ENCODE peak calls at places on chromosomes 13 and 19, in six cellular contexts. One of them, this sample, is unnamed.

GRCh38 chr13:32278456-32278855 is 36.7 kb downstream of the ZAR1L start:
- DNase-seq in thyroid gland: no peak
- DNase-seq in right atrium auricular region: no peak
- DNase-seq in pancreas: no peak
- DNase-seq in neural progenitor cell: no peak
- DNase-seq in upper lobe of right lung: no peak
- DNase-seq in this sample: no peak

GRCh38 chr13:42146359-42146758 is 97.9 kb downstream of the DGKH start:
- DNase-seq in right atrium auricular region: no peak
- DNase-seq in neural progenitor cell: no peak
- DNase-seq in thyroid gland: no peak
- DNase-seq in pancreas: no peak
- DNase-seq in upper lobe of right lung: no peak
- DNase-seq in this sample: no peak

GRCh38 chr13:110478405-110479214 is 82.9 kb downstream of the RAB20 start:
- DNase-seq in upper lobe of right lung: no peak
- DNase-seq in neural progenitor cell: no peak
- DNase-seq in thyroid gland: no peak
- DNase-seq in right atrium auricular region: no peak
- DNase-seq in pancreas: no peak
- DNase-seq in this sample: no peak

GRCh38 chr19:54399189-54399588 is 16.1 kb upstream of the TTYH1 start:
- DNase-seq in right atrium auricular region: no peak
- DNase-seq in pancreas: no peak
- DNase-seq in thyroid gland: no peak
- DNase-seq in neural progenitor cell: no peak
- DNase-seq in upper lobe of right lung: no peak
- DNase-seq in this sample: no peak

GRCh38 chr13:29892149-29892548 is 41.7 kb upstream of the UBL3 start:
- DNase-seq in pancreas: no peak
- DNase-seq in thyroid gland: no peak
- DNase-seq in right atrium auricular region: no peak
- DNase-seq in upper lobe of right lung: no peak
- DNase-seq in neural progenitor cell: no peak
- DNase-seq in this sample: no peak

GRCh38 chr19:39603825-39604224 is 1.5 kb downstream of the LGALS13 start:
- DNase-seq in neural progenitor cell: no peak
- DNase-seq in pancreas: no peak
- DNase-seq in upper lobe of right lung: no peak
- DNase-seq in right atrium auricular region: no peak
- DNase-seq in thyroid gland: no peak
- DNase-seq in this sample: no peak

GRCh38 chr13:95160112-95160906 is 140.9 kb downstream of the ABCC4 start:
- DNase-seq in upper lobe of right lung: no peak
- DNase-seq in right atrium auricular region: no peak
- DNase-seq in neural progenitor cell: no peak
- DNase-seq in thyroid gland: no peak
- DNase-seq in pancreas: no peak
- DNase-seq in this sample: no peak

GRCh38 chr19:19399733-19400438 is 5.6 kb upstream of the GATAD2A start:
- DNase-seq in upper lobe of right lung: no peak
- DNase-seq in thyroid gland: no peak
- DNase-seq in neural progenitor cell: no peak
- DNase-seq in pancreas: no peak
- DNase-seq in right atrium auricular region: no peak
- DNase-seq in this sample: no peak

GRCh38 chr19:13160557-13160956 is 10.3 kb downstream of the IER2 start:
- DNase-seq in neural progenitor cell: no peak
- DNase-seq in upper lobe of right lung: no peak
- DNase-seq in right atrium auricular region: no peak
- DNase-seq in thyroid gland: no peak
- DNase-seq in pancreas: no peak
- DNase-seq in this sample: no peak

GRCh38 chr13:47215741-47216140 is 318.9 kb upstream of the HTR2A start:
- DNase-seq in neural progenitor cell: no peak
- DNase-seq in upper lobe of right lung: no peak
- DNase-seq in right atrium auricular region: no peak
- DNase-seq in thyroid gland: no peak
- DNase-seq in pancreas: no peak
- DNase-seq in this sample: no peak

GRCh38 chr13:113804017-113804702 is 45.1 kb downstream of the TMEM255B start:
- DNase-seq in neural progenitor cell: no peak
- DNase-seq in thyroid gland: no peak
- DNase-seq in upper lobe of right lung: peak
- DNase-seq in pancreas: no peak
- DNase-seq in right atrium auricular region: no peak
- DNase-seq in this sample: no peak

GRCh38 chr19:3979674-3980352 is 5.5 kb downstream of the EEF2 start:
- DNase-seq in right atrium auricular region: no peak
- DNase-seq in neural progenitor cell: no peak
- DNase-seq in thyroid gland: no peak
- DNase-seq in pancreas: no peak
- DNase-seq in upper lobe of right lung: no peak
- DNase-seq in this sample: no peak

GRCh38 chr19:36489920-36490415 is 607 bp upstream of the ZNF566 start:
- DNase-seq in neural progenitor cell: peak
- DNase-seq in pancreas: peak
- DNase-seq in upper lobe of right lung: no peak
- DNase-seq in right atrium auricular region: peak
- DNase-seq in thyroid gland: peak
- DNase-seq in this sample: no peak

GRCh38 chr13:107124730-107125129 is 556.8 kb upstream of the ARGLU1 start:
- DNase-seq in upper lobe of right lung: no peak
- DNase-seq in thyroid gland: no peak
- DNase-seq in neural progenitor cell: no peak
- DNase-seq in pancreas: no peak
- DNase-seq in right atrium auricular region: no peak
- DNase-seq in this sample: no peak

GRCh38 chr13:40401911-40402776 is 264.3 kb downstream of the FOXO1 start:
- DNase-seq in pancreas: peak
- DNase-seq in neural progenitor cell: no peak
- DNase-seq in thyroid gland: peak
- DNase-seq in right atrium auricular region: peak
- DNase-seq in upper lobe of right lung: peak
- DNase-seq in this sample: peak

GRCh38 chr19:35135389-35135909 is 590 bp upstream of the LGI4 start:
- DNase-seq in pancreas: peak
- DNase-seq in thyroid gland: peak
- DNase-seq in right atrium auricular region: peak
- DNase-seq in upper lobe of right lung: peak
- DNase-seq in neural progenitor cell: peak
- DNase-seq in this sample: peak

GRCh38 chr13:50282016-50282415 is 266.8 kb downstream of the KCNRG start:
- DNase-seq in neural progenitor cell: peak
- DNase-seq in upper lobe of right lung: no peak
- DNase-seq in right atrium auricular region: no peak
- DNase-seq in pancreas: no peak
- DNase-seq in thyroid gland: no peak
- DNase-seq in this sample: no peak

GRCh38 chr13:76632388-76633044 is 253.7 kb downstream of the KCTD12 start:
- DNase-seq in neural progenitor cell: peak
- DNase-seq in pancreas: no peak
- DNase-seq in right atrium auricular region: no peak
- DNase-seq in upper lobe of right lung: no peak
- DNase-seq in thyroid gland: no peak
- DNase-seq in this sample: no peak

GRCh38 chr19:5671600-5671999 is 8.7 kb downstream of the MICOS13 start:
- DNase-seq in neural progenitor cell: no peak
- DNase-seq in right atrium auricular region: no peak
- DNase-seq in thyroid gland: no peak
- DNase-seq in pancreas: no peak
- DNase-seq in upper lobe of right lung: no peak
- DNase-seq in this sample: no peak

GRCh38 chr19:3530389-3530788 is 8.6 kb upstream of the TEKTIP1 start:
- DNase-seq in neural progenitor cell: no peak
- DNase-seq in thyroid gland: no peak
- DNase-seq in pancreas: no peak
- DNase-seq in upper lobe of right lung: no peak
- DNase-seq in right atrium auricular region: no peak
- DNase-seq in this sample: no peak

GRCh38 chr19:42323852-42324654 is 1.4 kb upstream of the MEGF8 start:
- DNase-seq in upper lobe of right lung: peak
- DNase-seq in thyroid gland: peak
- DNase-seq in pancreas: no peak
- DNase-seq in neural progenitor cell: peak
- DNase-seq in right atrium auricular region: no peak
- DNase-seq in this sample: no peak
- H3K4me3 ChIP-seq in upper lobe of right lung: peak
- H3K4me3 ChIP-seq in thyroid gland: no peak
- H3K4me3 ChIP-seq in pancreas: peak
- H3K4me3 ChIP-seq in neural progenitor cell: peak
- H3K4me3 ChIP-seq in right atrium auricular region: peak
- H3K4me3 ChIP-seq in this sample: peak

DNA sequence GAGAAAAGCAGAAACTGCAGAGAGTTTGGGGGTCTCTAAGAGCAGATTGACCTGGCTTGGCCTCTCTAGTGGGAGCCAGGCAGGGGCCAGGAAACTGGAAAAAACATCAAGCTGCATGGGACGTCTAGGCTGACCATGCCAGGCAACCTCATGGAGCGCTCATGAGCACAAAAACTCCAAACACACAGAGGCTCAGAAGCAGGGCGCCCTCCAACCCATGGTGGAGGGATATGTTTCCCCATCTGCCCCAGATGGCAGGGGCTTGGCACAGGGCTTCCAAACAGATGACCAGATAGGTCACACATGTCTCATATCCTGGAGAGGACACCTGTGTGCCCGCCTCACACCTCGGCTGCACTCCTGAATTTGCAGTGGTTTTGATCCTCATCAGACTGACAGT is 879.0 kb downstream of the UQCRFS1 start:
- DNase-seq in neural progenitor cell: no peak
- DNase-seq in right atrium auricular region: no peak
- DNase-seq in upper lobe of right lung: no peak
- DNase-seq in pancreas: no peak
- DNase-seq in thyroid gland: no peak
- DNase-seq in this sample: no peak
- H3K27ac ChIP-seq in neural progenitor cell: no peak
- H3K27ac ChIP-seq in right atrium auricular region: no peak
- H3K27ac ChIP-seq in upper lobe of right lung: no peak
- H3K27ac ChIP-seq in pancreas: no peak
- H3K27ac ChIP-seq in thyroid gland: no peak
- H3K27ac ChIP-seq in this sample: no peak

GRCh38 chr19:11087870-11088507 is 1.3 kb upstream of the LDLR start:
- DNase-seq in pancreas: no peak
- DNase-seq in upper lobe of right lung: no peak
- DNase-seq in thyroid gland: no peak
- DNase-seq in right atrium auricular region: no peak
- DNase-seq in neural progenitor cell: no peak
- DNase-seq in this sample: no peak
- H3K4me3 ChIP-seq in pancreas: peak
- H3K4me3 ChIP-seq in upper lobe of right lung: peak
- H3K4me3 ChIP-seq in thyroid gland: no peak
- H3K4me3 ChIP-seq in right atrium auricular region: no peak
- H3K4me3 ChIP-seq in neural progenitor cell: no peak
- H3K4me3 ChIP-seq in this sample: no peak

GRCh38 chr19:48877900-48878218 is 5.6 kb downstream of the PPP1R15A start:
- DNase-seq in upper lobe of right lung: no peak
- DNase-seq in thyroid gland: no peak
- DNase-seq in right atrium auricular region: no peak
- DNase-seq in neural progenitor cell: no peak
- DNase-seq in pancreas: no peak
- DNase-seq in this sample: no peak

GRCh38 chr19:48881741-48882657 is 9.8 kb downstream of the PPP1R15A start:
- DNase-seq in neural progenitor cell: peak
- DNase-seq in right atrium auricular region: no peak
- DNase-seq in upper lobe of right lung: no peak
- DNase-seq in pancreas: no peak
- DNase-seq in thyroid gland: no peak
- DNase-seq in this sample: no peak

GRCh38 chr19:48878219-48879024 is 6.2 kb downstream of the PPP1R15A start:
- DNase-seq in upper lobe of right lung: no peak
- DNase-seq in neural progenitor cell: no peak
- DNase-seq in right atrium auricular region: peak
- DNase-seq in pancreas: no peak
- DNase-seq in thyroid gland: no peak
- DNase-seq in this sample: no peak

GRCh38 chr19:48874309-48875135 is 2.3 kb downstream of the PPP1R15A start:
- DNase-seq in thyroid gland: peak
- DNase-seq in pancreas: peak
- DNase-seq in right atrium auricular region: no peak
- DNase-seq in neural progenitor cell: peak
- DNase-seq in upper lobe of right lung: no peak
- DNase-seq in this sample: no peak

GRCh38 chr19:48879025-48879572 is 6.9 kb downstream of the PPP1R15A start:
- DNase-seq in pancreas: no peak
- DNase-seq in right atrium auricular region: no peak
- DNase-seq in neural progenitor cell: no peak
- DNase-seq in thyroid gland: no peak
- DNase-seq in upper lobe of right lung: no peak
- DNase-seq in this sample: no peak
- H3K27ac ChIP-seq in pancreas: no peak
- H3K27ac ChIP-seq in right atrium auricular region: peak
- H3K27ac ChIP-seq in neural progenitor cell: no peak
- H3K27ac ChIP-seq in thyroid gland: no peak
- H3K27ac ChIP-seq in upper lobe of right lung: peak
- H3K27ac ChIP-seq in this sample: no peak

DNA sequence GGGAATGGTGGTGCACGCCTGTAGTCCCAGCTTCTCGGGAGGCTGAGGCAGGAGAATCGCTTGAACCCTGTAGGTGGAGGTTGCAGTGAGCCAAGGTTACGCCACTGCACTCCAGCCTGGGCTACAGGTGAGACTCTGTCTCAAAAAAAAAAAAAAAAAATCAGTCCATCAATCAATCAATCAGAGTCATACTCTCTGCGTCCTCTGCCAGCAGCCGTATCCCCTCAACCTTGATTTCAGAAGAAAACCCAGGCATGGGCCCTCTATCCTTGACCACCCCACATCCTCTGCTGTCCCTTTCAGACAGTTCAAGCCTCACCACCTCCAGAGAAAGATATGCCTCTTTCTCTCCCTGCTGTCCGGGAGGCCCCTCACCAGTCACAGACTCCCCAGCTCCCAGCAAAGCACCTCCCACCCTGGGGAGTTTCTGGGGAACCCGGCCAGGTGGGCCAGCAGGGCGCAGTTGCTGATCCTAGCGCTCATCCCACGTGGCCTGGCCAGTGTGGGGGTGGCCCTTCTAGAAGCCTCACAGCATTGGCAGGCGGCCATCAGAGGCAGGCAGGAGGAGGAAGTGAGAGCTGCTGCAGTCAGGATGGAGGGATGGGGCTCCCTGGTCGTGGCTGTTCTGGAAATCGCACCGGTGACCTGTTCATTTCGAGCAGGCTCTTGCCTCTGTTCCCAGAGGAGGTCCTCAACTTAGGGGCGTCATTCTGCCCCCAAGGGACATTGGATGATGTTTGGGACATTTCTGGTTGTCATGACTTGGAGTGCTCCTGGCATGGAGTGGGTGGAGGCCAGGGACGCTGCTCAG is 10.2 kb upstream of the JSRP1 start:
- DNase-seq in right atrium auricular region: peak
- DNase-seq in pancreas: peak
- DNase-seq in upper lobe of right lung: peak
- DNase-seq in neural progenitor cell: no peak
- DNase-seq in thyroid gland: peak
- DNase-seq in this sample: peak
- H3K4me3 ChIP-seq in right atrium auricular region: no peak
- H3K4me3 ChIP-seq in pancreas: no peak
- H3K4me3 ChIP-seq in upper lobe of right lung: no peak
- H3K4me3 ChIP-seq in neural progenitor cell: no peak
- H3K4me3 ChIP-seq in thyroid gland: no peak
- H3K4me3 ChIP-seq in this sample: no peak